ENCODE peak calls at places on chromosomes 12 and 14, in seven cellular contexts. Y is neural progenitor cell, G is Peyer's patch, V is left ventricle myocardium inferior, O is astrocyte of the cerebellum, H is GM12878, X is GM10248. P is an unnamed sample.

GRCh38 chr12:18145924-18146323 is 55.9 kb upstream of the RERGL start:
- DNase-seq in Y (no peak), G (no peak), V (no peak), O (no peak), H (no peak), X (no peak), P (no peak)

GRCh38 chr12:79411791-79412190 is 279.0 kb downstream of the PAWR start:
- DNase-seq in Y (no peak), G (no peak), V (no peak), O (no peak), H (no peak), X (no peak), P (no peak)

GRCh38 chr14:23321572-23322547 is 603 bp downstream of the PABPN1 start:
- DNase-seq in Y (peak), G (peak), V (peak), O (no peak), H (no peak), X (no peak), P (no peak)

GRCh38 chr14:22547309-22547947 is 41.6 kb downstream of the DAD1 start:
- DNase-seq in Y (no peak), G (no peak), V (peak), O (no peak), H (no peak), X (no peak), P (no peak)

GRCh38 chr12:32477714-32478113 is 78.4 kb downstream of the FGD4 start:
- DNase-seq in Y (no peak), G (no peak), V (no peak), O (peak), H (no peak), X (no peak), P (no peak)

GRCh38 chr14:28576523-28576922 is 190.1 kb upstream of the FOXG1 start:
- DNase-seq in Y (no peak), G (no peak), V (no peak), O (no peak), H (no peak), X (no peak), P (no peak)

GRCh38 chr12:63747553-63747952 is 32.2 kb upstream of the RXYLT1 start:
- DNase-seq in Y (no peak), G (no peak), V (no peak), O (no peak), H (no peak), X (no peak), P (no peak)

GRCh38 chr14:98961191-98961590 is 310.8 kb downstream of the BCL11B start:
- DNase-seq in Y (no peak), G (no peak), V (no peak), O (no peak), H (no peak), X (no peak), P (no peak)

GRCh38 chr12:13749380-13749779 is 232.0 kb downstream of the GRIN2B start:
- DNase-seq in Y (peak), G (no peak), V (no peak), O (no peak), H (no peak), X (no peak), P (no peak)

GRCh38 chr12:51846911-51847829 is 1.3 kb downstream of the FIGNL2 start:
- DNase-seq in Y (peak), G (no peak), V (peak), O (no peak), H (no peak), X (no peak), P (no peak)

GRCh38 chr12:108861878-108862587 is 4.7 kb upstream of the SSH1 start:
- DNase-seq in Y (no peak), G (no peak), V (peak), O (no peak), H (no peak), X (peak), P (peak)

GRCh38 chr14:32620724-32621123 is 291.6 kb downstream of the AKAP6 start:
- DNase-seq in Y (no peak), G (no peak), V (no peak), O (no peak), H (no peak), X (no peak), P (no peak)

GRCh38 chr12:2644678-2645405 is 149.9 kb upstream of the FKBP4 start:
- DNase-seq in Y (no peak), G (no peak), V (no peak), O (no peak), H (no peak), X (no peak), P (no peak)

GRCh38 chr14:22997676-22998323 is 12.1 kb downstream of the C14orf93 start:
- DNase-seq in Y (no peak), G (no peak), V (no peak), O (no peak), H (no peak), X (no peak), P (no peak)

GRCh38 chr14:34980337-34980900 is 2.4 kb upstream of the SRP54 start:
- DNase-seq in Y (no peak), G (no peak), V (no peak), O (no peak), H (no peak), X (no peak), P (no peak)

GRCh38 chr14:74855021-74855420 is 20.9 kb downstream of the PROX2 start:
- DNase-seq in Y (no peak), G (no peak), V (no peak), O (no peak), H (no peak), X (no peak), P (no peak)

DNA sequence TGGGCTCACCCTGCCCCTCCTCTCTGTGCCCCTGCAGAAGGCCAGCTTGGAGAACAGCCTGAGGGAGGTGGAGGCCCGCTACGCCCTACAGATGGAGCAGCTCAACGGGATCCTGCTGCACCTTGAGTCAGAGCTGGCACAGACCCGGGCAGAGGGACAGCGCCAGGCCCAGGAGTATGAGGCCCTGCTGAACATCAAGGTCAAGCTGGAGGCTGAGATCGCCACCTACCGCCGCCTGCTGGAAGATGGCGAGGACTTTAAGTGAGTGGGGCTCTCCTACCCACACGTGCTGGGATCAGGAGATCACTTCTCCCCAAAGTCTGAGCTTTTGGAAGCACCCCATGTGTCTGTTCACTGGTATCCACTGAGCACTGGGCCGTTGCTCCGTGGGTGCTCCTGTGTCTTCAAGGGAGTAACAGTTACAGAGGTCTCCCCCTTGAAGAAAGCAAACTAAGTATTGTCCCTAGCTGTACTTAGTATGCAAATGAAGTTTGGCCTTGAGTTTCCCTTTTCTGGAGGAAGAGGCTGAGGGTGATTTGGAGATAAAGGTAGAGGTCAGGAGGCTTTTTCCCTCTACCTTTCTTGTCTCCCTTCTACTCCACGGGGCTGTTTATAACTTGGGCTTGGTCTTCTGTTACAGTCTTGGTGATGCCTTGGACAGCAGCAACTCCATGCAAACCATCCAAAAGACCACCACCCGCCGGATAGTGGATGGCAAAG is 3.3 kb downstream of the KRT18 start:
- DNase-seq in Y (no peak), G (no peak), V (no peak), O (no peak), H (no peak), X (no peak), P (no peak)
- TF ChIP-seq CTCF in Y (no peak), G (peak), V (peak), O (no peak), H (peak), X (peak), P (no peak)

GRCh38 chr14:102206901-102207300 is 67.2 kb downstream of the WDR20 start:
- DNase-seq in Y (peak), G (peak), V (no peak), O (no peak), H (no peak), X (no peak), P (no peak)
- TF ChIP-seq CTCF in Y (no peak), G (no peak), V (no peak), O (no peak), H (no peak), X (no peak), P (no peak)

GRCh38 chr12:94145231-94145979 is 3.0 kb upstream of the PLXNC1 start:
- DNase-seq in Y (peak), G (no peak), V (no peak), O (peak), H (no peak), X (no peak), P (no peak)
- TF ChIP-seq CTCF in Y (peak), G (peak), V (peak), O (peak), H (peak), X (peak), P (peak)

GRCh38 chr12:132065609-132066344 is 78.3 kb downstream of the DDX51 start:
- DNase-seq in Y (no peak), G (no peak), V (no peak), O (no peak), H (no peak), X (no peak), P (no peak)
- TF ChIP-seq CTCF in Y (no peak), G (no peak), V (no peak), O (no peak), H (no peak), X (no peak), P (no peak)

GRCh38 chr12:102095677-102096263 is 24.1 kb downstream of the NUP37 start:
- DNase-seq in Y (peak), G (no peak), V (no peak), O (peak), H (peak), X (no peak), P (no peak)
- TF ChIP-seq CTCF in Y (peak), G (peak), V (peak), O (peak), H (peak), X (peak), P (peak)

GRCh38 chr14:61320806-61321384 is 484 bp upstream of the PRKCH start:
- DNase-seq in Y (no peak), G (no peak), V (no peak), O (no peak), H (no peak), X (no peak), P (no peak)

GRCh38 chr14:61322799-61323290 is 1.5 kb downstream of the PRKCH start:
- DNase-seq in Y (no peak), G (no peak), V (no peak), O (no peak), H (no peak), X (no peak), P (no peak)

GRCh38 chr14:61322011-61322798 is 826 bp downstream of the PRKCH start:
- DNase-seq in Y (peak), G (peak), V (peak), O (no peak), H (no peak), X (no peak), P (no peak)

GRCh38 chr14:61319706-61320105 is 1.7 kb upstream of the PRKCH start:
- DNase-seq in Y (no peak), G (no peak), V (no peak), O (no peak), H (no peak), X (no peak), P (no peak)

GRCh38 chr14:61321385-61322010 is at the start of gene PRKCH:
- DNase-seq in Y (peak), G (peak), V (peak), O (peak), H (no peak), X (peak), P (peak)
- TF ChIP-seq CTCF in Y (peak), G (peak), V (no peak), O (peak), H (peak), X (peak), P (peak)

GRCh38 chr14:55440385-55440784 is at the start of gene TBPL2:
- DNase-seq in Y (peak), G (no peak), V (no peak), O (no peak), H (no peak), X (no peak), P (no peak)
- TF ChIP-seq CTCF in Y (peak), G (no peak), V (peak), O (peak), H (peak), X (no peak), P (peak)

DNA sequence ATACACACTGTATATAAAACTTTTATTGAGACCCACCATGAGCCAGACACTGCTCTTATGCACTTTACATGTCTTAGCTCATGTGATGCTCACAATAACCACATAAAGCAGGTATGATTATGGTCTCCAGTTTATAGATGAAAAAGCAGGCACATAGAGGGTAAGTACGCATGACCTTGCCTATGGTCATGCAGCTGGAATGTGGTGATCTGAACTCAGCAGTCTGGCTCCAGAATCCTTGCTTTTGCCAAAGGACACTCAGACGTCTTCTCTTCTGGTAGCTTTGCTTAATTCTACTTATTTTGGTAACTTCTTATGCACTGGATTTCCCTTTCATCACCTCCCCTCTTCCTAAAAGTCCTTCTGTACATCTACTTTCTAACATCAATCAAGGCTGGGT is 103.3 kb upstream of the CRY1 start:
- DNase-seq in Y (no peak), G (no peak), V (no peak), O (no peak), H (no peak), X (no peak), P (no peak)
- TF ChIP-seq CTCF in Y (no peak), G (no peak), V (no peak), O (no peak), H (no peak), X (no peak), P (no peak)

GRCh38 chr14:96304956-96305355 is 48.9 kb downstream of the BDKRB1 start:
- DNase-seq in Y (peak), G (no peak), V (no peak), O (no peak), H (no peak), X (no peak), P (no peak)
- TF ChIP-seq CTCF in Y (peak), G (no peak), V (no peak), O (peak), H (no peak), X (no peak), P (no peak)

GRCh38 chr12:21962236-21962635 is 21.0 kb upstream of the ABCC9 start:
- DNase-seq in Y (no peak), G (no peak), V (no peak), O (no peak), H (no peak), X (no peak), P (no peak)

DNA sequence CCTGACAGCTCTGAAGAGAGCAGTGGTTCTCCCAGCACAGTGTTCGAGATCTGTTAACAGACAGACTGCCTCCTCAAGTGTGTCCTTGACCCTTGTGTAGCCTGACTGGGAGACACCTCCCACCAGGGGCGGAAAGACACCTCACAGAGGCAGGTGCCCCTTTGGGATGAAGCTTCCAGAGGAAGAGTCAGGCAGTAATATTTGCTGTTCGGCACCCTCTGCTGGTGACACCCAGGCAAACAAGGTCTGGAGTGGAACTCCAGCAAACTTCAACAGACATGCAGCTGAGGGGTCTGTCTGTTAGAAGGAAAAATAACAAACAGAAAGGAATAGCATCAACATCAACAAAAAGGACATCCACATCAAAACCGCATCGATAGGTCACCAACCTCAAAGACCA is 21.6 kb upstream of the ABCC9 start:
- DNase-seq in Y (no peak), G (no peak), V (no peak), O (no peak), H (no peak), X (no peak), P (no peak)
- TF ChIP-seq CTCF in Y (no peak), G (no peak), V (peak), O (no peak), H (no peak), X (no peak), P (no peak)

P was measured in CD14-positive monocyte.